ENCODE peak calls at places on chromosomes 16 and 17, in five cellular contexts. J is IMR-90; Y is left lung; Q is left ventricle myocardium inferior; R is CD8-positive, alpha-beta memory T cell. B is an unnamed sample.

GRCh38 chr16:4900036-4900435 is 36.9 kb downstream of the PPL start:
- DNase-seq in Q (no peak), Y (no peak), J (no peak), R (no peak), B (no peak)

GRCh38 chr16:88456356-88457292 is 3.5 kb downstream of the ZFPM1 start:
- DNase-seq in Q (no peak), R (peak), J (no peak), Y (no peak), B (no peak)

GRCh38 chr16:9061358-9061813 is 30.1 kb upstream of the HAPSTR1 start:
- DNase-seq in R (no peak), Q (peak), J (peak), Y (no peak), B (no peak)

GRCh38 chr16:50464325-50465290 is 83.6 kb upstream of the NKD1 start:
- DNase-seq in Y (no peak), Q (no peak), R (no peak), J (no peak), B (no peak)

GRCh38 chr17:2094891-2095535 is 40.1 kb downstream of the HIC1 start:
- DNase-seq in R (no peak), Q (peak), J (peak), Y (no peak), B (peak)

GRCh38 chr16:83513006-83513755 is 294.6 kb upstream of the HSBP1 start:
- DNase-seq in R (no peak), J (peak), Q (no peak), Y (no peak), B (no peak)

GRCh38 chr16:4376126-4376819 is 4.6 kb downstream of the VASN start:
- DNase-seq in Q (peak), J (peak), R (no peak), Y (peak), B (peak)

GRCh38 chr16:27847030-27847550 is 216.4 kb downstream of the GSG1L start:
- DNase-seq in Q (no peak), R (no peak), Y (no peak), J (no peak), B (peak)

GRCh38 chr17:17840751-17841591 is 4.2 kb upstream of the SREBF1 start:
- DNase-seq in Q (no peak), Y (no peak), R (no peak), J (peak), B (no peak)

GRCh38 chr16:19879241-19879792 is 5.3 kb downstream of the GPRC5B start:
- DNase-seq in R (no peak), Y (no peak), Q (peak), J (peak), B (no peak)

GRCh38 chr17:73029021-73029420 is 63.5 kb downstream of the SLC39A11 start:
- DNase-seq in J (no peak), Y (no peak), Q (no peak), R (no peak), B (no peak)

GRCh38 chr17:32445075-32445427 is 741 bp downstream of the PSMD11 start:
- DNase-seq in Q (no peak), Y (no peak), R (peak), J (peak), B (peak)

GRCh38 chr17:80032614-80033171 is 3.0 kb downstream of the TBC1D16 start:
- DNase-seq in R (no peak), Q (no peak), Y (no peak), J (no peak), B (no peak)

GRCh38 chr17:49819118-49819517 is 28.8 kb downstream of the TAC4 start:
- DNase-seq in Q (no peak), J (no peak), R (no peak), Y (no peak), B (no peak)
- H3K27ac ChIP-seq in Q (no peak), J (no peak), R (no peak), Y (no peak), B (no peak)

GRCh38 chr16:2469399-2470233 is 1.5 kb upstream of the NTN3 start:
- DNase-seq in Y (no peak), R (no peak), Q (no peak), J (no peak), B (no peak)
- H3K27ac ChIP-seq in Y (no peak), R (no peak), Q (no peak), J (no peak), B (no peak)

GRCh38 chr17:16131593-16131992 is 83.7 kb downstream of the NCOR1 start:
- DNase-seq in Y (no peak), J (no peak), R (no peak), Q (no peak), B (no peak)

GRCh38 chr17:16140854-16141253 is 74.5 kb downstream of the NCOR1 start:
- DNase-seq in Q (no peak), R (no peak), J (no peak), Y (no peak), B (no peak)

GRCh38 chr17:16129844-16130243 is 85.5 kb downstream of the NCOR1 start:
- DNase-seq in Q (no peak), J (no peak), Y (no peak), R (no peak), B (no peak)

DNA sequence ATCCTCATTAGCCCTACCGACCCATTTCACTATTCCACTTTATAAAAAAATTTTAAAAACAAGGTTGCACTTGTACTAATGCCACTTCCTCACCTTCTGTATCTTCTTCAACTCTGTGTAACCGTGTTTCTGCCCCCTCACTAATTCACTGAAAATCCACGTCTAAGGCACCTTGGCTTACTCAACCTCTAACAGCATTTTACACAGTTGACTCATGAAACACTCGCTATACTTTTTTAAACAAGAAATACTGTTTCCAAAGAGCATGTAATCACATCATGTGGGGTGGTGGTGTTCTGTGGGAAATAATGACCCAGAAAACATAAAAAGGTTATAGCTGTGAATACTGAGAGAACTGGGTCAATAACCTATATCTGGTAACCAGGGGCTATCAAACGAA is 79.9 kb downstream of the NCOR1 start:
- DNase-seq in Y (no peak), J (peak), R (no peak), Q (no peak), B (no peak)
- H3K27ac ChIP-seq in Y (no peak), J (no peak), R (no peak), Q (no peak), B (no peak)

GRCh38 chr16:53152321-53152720 is 97.5 kb downstream of the CHD9 start:
- DNase-seq in J (peak), Q (no peak), R (no peak), Y (no peak), B (no peak)

GRCh38 chr16:53150769-53151168 is 96.0 kb downstream of the CHD9 start:
- DNase-seq in J (no peak), Y (no peak), Q (no peak), R (no peak), B (no peak)

GRCh38 chr16:53154513-53154912 is 99.7 kb downstream of the CHD9 start:
- DNase-seq in Y (no peak), R (no peak), J (no peak), Q (no peak), B (no peak)

GRCh38 chr16:53156516-53156915 is 101.7 kb downstream of the CHD9 start:
- DNase-seq in R (no peak), Y (no peak), Q (no peak), J (peak), B (no peak)

DNA sequence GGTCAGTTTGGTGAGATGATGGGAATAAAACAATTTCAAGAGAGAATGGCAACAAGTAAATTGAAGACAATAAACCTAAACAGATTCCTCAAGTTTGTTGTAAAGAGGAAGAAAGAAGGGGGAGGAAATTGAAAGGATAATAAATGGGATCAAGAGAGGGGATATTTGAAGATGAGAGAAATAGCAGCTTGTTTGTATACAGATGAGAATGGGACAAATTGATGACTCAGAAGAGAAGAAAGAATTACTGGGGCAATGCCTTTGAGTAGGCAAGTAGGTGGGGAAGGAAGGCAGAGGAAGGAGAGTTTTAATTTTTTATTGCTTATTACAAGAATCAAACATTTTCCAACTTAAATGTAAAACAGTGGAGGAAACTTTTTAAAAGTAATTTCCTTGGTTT is 98.3 kb downstream of the CHD9 start:
- DNase-seq in Q (no peak), Y (no peak), R (no peak), J (no peak), B (no peak)
- H3K27ac ChIP-seq in Q (no peak), Y (no peak), R (no peak), J (no peak), B (no peak)